ENCODE peak calls at places on chromosomes 11 and 22, in nine cellular contexts. One of them, this sample, is unnamed.

GRCh38 chr11:32939866-32940265 is 47.3 kb downstream of the QSER1 start:
- DNase-seq in astrocyte: no peak
- DNase-seq in gastrocnemius medialis: no peak
- DNase-seq in HepG2: no peak
- DNase-seq in cardiac muscle cell: no peak
- DNase-seq in PC-3: no peak
- DNase-seq in left ventricle myocardium inferior: no peak
- DNase-seq in Panc1: no peak
- DNase-seq in Peyer's patch: no peak
- DNase-seq in this sample: no peak

GRCh38 chr11:74311352-74311926 is at the start of gene P4HA3:
- DNase-seq in Peyer's patch: peak; percentile 86
- DNase-seq in astrocyte: no peak
- DNase-seq in HepG2: peak; percentile 13
- DNase-seq in gastrocnemius medialis: peak; percentile 27
- DNase-seq in left ventricle myocardium inferior: peak; percentile 69
- DNase-seq in Panc1: no peak
- DNase-seq in PC-3: peak; percentile 67
- DNase-seq in cardiac muscle cell: peak; percentile 71
- DNase-seq in this sample: no peak

GRCh38 chr22:45504703-45505341 is 2.1 kb downstream of the FBLN1 start:
- DNase-seq in left ventricle myocardium inferior: peak; percentile 73
- DNase-seq in Panc1: no peak
- DNase-seq in astrocyte: no peak
- DNase-seq in gastrocnemius medialis: no peak
- DNase-seq in HepG2: no peak
- DNase-seq in cardiac muscle cell: peak; percentile 81
- DNase-seq in PC-3: no peak
- DNase-seq in Peyer's patch: peak; percentile 46
- DNase-seq in this sample: no peak

GRCh38 chr11:114774599-114775365 is 96.5 kb downstream of the NXPE2 start:
- DNase-seq in astrocyte: peak; percentile 21
- DNase-seq in PC-3: peak; percentile 67
- DNase-seq in left ventricle myocardium inferior: no peak
- DNase-seq in gastrocnemius medialis: no peak
- DNase-seq in Panc1: no peak
- DNase-seq in Peyer's patch: no peak
- DNase-seq in HepG2: peak; percentile 51
- DNase-seq in cardiac muscle cell: peak; percentile 41
- DNase-seq in this sample: no peak

GRCh38 chr11:69277074-69277809 is 16.7 kb upstream of the MYEOV start:
- DNase-seq in astrocyte: no peak
- DNase-seq in gastrocnemius medialis: no peak
- DNase-seq in HepG2: no peak
- DNase-seq in cardiac muscle cell: no peak
- DNase-seq in Panc1: no peak
- DNase-seq in left ventricle myocardium inferior: no peak
- DNase-seq in PC-3: no peak
- DNase-seq in Peyer's patch: peak; percentile 54
- DNase-seq in this sample: no peak

GRCh38 chr11:45322891-45323597 is 36.9 kb upstream of the SYT13 start:
- DNase-seq in Peyer's patch: no peak
- DNase-seq in gastrocnemius medialis: no peak
- DNase-seq in cardiac muscle cell: no peak
- DNase-seq in PC-3: no peak
- DNase-seq in left ventricle myocardium inferior: no peak
- DNase-seq in Panc1: no peak
- DNase-seq in HepG2: no peak
- DNase-seq in astrocyte: no peak
- DNase-seq in this sample: no peak

GRCh38 chr22:37801946-37802309 is 5.8 kb upstream of the GCAT start:
- DNase-seq in PC-3: no peak
- DNase-seq in left ventricle myocardium inferior: no peak
- DNase-seq in astrocyte: no peak
- DNase-seq in cardiac muscle cell: no peak
- DNase-seq in gastrocnemius medialis: no peak
- DNase-seq in Panc1: no peak
- DNase-seq in HepG2: no peak
- DNase-seq in Peyer's patch: peak; percentile 63
- DNase-seq in this sample: no peak

GRCh38 chr11:37474889-37475288 is 876.9 kb upstream of the RAG2 start:
- DNase-seq in cardiac muscle cell: peak; percentile 7
- DNase-seq in Panc1: no peak
- DNase-seq in left ventricle myocardium inferior: no peak
- DNase-seq in PC-3: no peak
- DNase-seq in Peyer's patch: no peak
- DNase-seq in astrocyte: no peak
- DNase-seq in HepG2: no peak
- DNase-seq in gastrocnemius medialis: no peak
- DNase-seq in this sample: no peak

GRCh38 chr11:8408151-8408930 is 144.7 kb upstream of the LMO1 start:
- DNase-seq in cardiac muscle cell: no peak
- DNase-seq in Peyer's patch: no peak
- DNase-seq in PC-3: no peak
- DNase-seq in left ventricle myocardium inferior: no peak
- DNase-seq in gastrocnemius medialis: no peak
- DNase-seq in HepG2: no peak
- DNase-seq in Panc1: no peak
- DNase-seq in astrocyte: no peak
- DNase-seq in this sample: no peak

DNA sequence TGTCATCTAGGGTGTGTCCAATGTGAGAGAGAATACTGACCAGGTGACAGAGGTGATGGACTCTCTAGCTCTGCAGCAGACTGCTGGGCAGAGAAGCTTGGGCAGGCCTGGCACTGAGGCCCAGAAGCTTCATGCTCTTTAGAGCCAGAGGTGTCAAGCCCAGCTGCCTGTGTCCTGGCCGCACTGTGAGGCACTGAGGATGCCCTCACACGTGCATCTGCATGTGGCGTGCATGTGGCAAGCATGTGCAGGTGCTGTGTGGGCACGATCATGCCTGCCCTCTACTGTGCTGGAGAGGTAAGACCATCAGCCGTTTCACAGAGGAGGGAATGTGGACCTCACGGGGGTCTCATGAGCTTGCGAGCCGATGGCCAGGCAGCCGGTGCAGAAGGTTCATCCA is 15.8 kb upstream of the TXNRD2 start:
- DNase-seq in Peyer's patch: no peak
- DNase-seq in astrocyte: no peak
- DNase-seq in gastrocnemius medialis: no peak
- DNase-seq in cardiac muscle cell: no peak
- DNase-seq in HepG2: no peak
- DNase-seq in Panc1: no peak
- DNase-seq in PC-3: no peak
- DNase-seq in left ventricle myocardium inferior: peak; percentile 13
- DNase-seq in this sample: no peak
- H3K4me1 ChIP-seq in Peyer's patch: peaks cover 8% of the 10 kb centered on the region
- H3K4me1 ChIP-seq in astrocyte: peaks cover 17% of the 10 kb centered on the region
- H3K4me1 ChIP-seq in gastrocnemius medialis: peaks cover 10% of the 10 kb centered on the region
- H3K4me1 ChIP-seq in cardiac muscle cell: peaks cover 11% of the 10 kb centered on the region
- H3K4me1 ChIP-seq in HepG2: peaks cover 64% of the 10 kb centered on the region
- H3K4me1 ChIP-seq in Panc1: peaks cover 6% of the 10 kb centered on the region
- H3K4me1 ChIP-seq in PC-3: peaks cover 4% of the 10 kb centered on the region
- H3K4me1 ChIP-seq in left ventricle myocardium inferior: peaks cover 68% of the 10 kb centered on the region
- H3K4me1 ChIP-seq in this sample: peaks cover 6% of the 10 kb centered on the region

GRCh38 chr11:133560467-133560866 is 28.2 kb upstream of the OPCML start:
- DNase-seq in astrocyte: no peak
- DNase-seq in gastrocnemius medialis: no peak
- DNase-seq in left ventricle myocardium inferior: no peak
- DNase-seq in Panc1: no peak
- DNase-seq in Peyer's patch: no peak
- DNase-seq in PC-3: no peak
- DNase-seq in cardiac muscle cell: no peak
- DNase-seq in HepG2: no peak
- DNase-seq in this sample: no peak
- TF ChIP-seq CTCF in astrocyte: no peak
- TF ChIP-seq CTCF in gastrocnemius medialis: no peak
- TF ChIP-seq CTCF in left ventricle myocardium inferior: no peak
- TF ChIP-seq CTCF in Panc1: no peak
- TF ChIP-seq CTCF in Peyer's patch: no peak
- TF ChIP-seq CTCF in PC-3: no peak
- TF ChIP-seq CTCF in cardiac muscle cell: no peak
- TF ChIP-seq CTCF in HepG2: no peak
- TF ChIP-seq CTCF in this sample: no peak

GRCh38 chr11:120208777-120209176 is 2.1 kb upstream of the OAF start:
- DNase-seq in cardiac muscle cell: peak; percentile 65
- DNase-seq in gastrocnemius medialis: peak; percentile 41
- DNase-seq in Panc1: no peak
- DNase-seq in HepG2: peak; percentile 86
- DNase-seq in left ventricle myocardium inferior: no peak
- DNase-seq in PC-3: peak; percentile 79
- DNase-seq in astrocyte: peak; percentile 60
- DNase-seq in Peyer's patch: no peak
- DNase-seq in this sample: no peak
- H3K27me3 ChIP-seq in cardiac muscle cell: peaks cover 73% of the 10 kb centered on the region
- H3K27me3 ChIP-seq in gastrocnemius medialis: no peaks in the 10 kb centered on the region
- H3K27me3 ChIP-seq in Panc1: peaks cover 2% of the 10 kb centered on the region
- H3K27me3 ChIP-seq in HepG2: no peaks in the 10 kb centered on the region
- H3K27me3 ChIP-seq in left ventricle myocardium inferior: peaks cover 7% of the 10 kb centered on the region
- H3K27me3 ChIP-seq in PC-3: no peaks in the 10 kb centered on the region
- H3K27me3 ChIP-seq in astrocyte: no peaks in the 10 kb centered on the region
- H3K27me3 ChIP-seq in Peyer's patch: no peaks in the 10 kb centered on the region
- H3K27me3 ChIP-seq in this sample: no peaks in the 10 kb centered on the region

GRCh38 chr11:86803136-86803535 is 2.8 kb downstream of the PRSS23 start:
- DNase-seq in cardiac muscle cell: no peak
- DNase-seq in Panc1: no peak
- DNase-seq in Peyer's patch: no peak
- DNase-seq in PC-3: no peak
- DNase-seq in gastrocnemius medialis: no peak
- DNase-seq in left ventricle myocardium inferior: no peak
- DNase-seq in HepG2: no peak
- DNase-seq in astrocyte: no peak
- DNase-seq in this sample: no peak

GRCh38 chr11:86800956-86801264 is 568 bp downstream of the PRSS23 start:
- DNase-seq in cardiac muscle cell: no peak
- DNase-seq in astrocyte: no peak
- DNase-seq in Peyer's patch: no peak
- DNase-seq in HepG2: no peak
- DNase-seq in gastrocnemius medialis: no peak
- DNase-seq in Panc1: no peak
- DNase-seq in left ventricle myocardium inferior: no peak
- DNase-seq in PC-3: no peak
- DNase-seq in this sample: no peak

GRCh38 chr11:86802146-86802545 is 1.8 kb downstream of the PRSS23 start:
- DNase-seq in HepG2: no peak
- DNase-seq in cardiac muscle cell: no peak
- DNase-seq in PC-3: no peak
- DNase-seq in Panc1: no peak
- DNase-seq in Peyer's patch: no peak
- DNase-seq in astrocyte: no peak
- DNase-seq in gastrocnemius medialis: no peak
- DNase-seq in left ventricle myocardium inferior: no peak
- DNase-seq in this sample: no peak

GRCh38 chr11:86803641-86804040 is 3.3 kb downstream of the PRSS23 start:
- DNase-seq in Panc1: no peak
- DNase-seq in HepG2: no peak
- DNase-seq in cardiac muscle cell: no peak
- DNase-seq in left ventricle myocardium inferior: no peak
- DNase-seq in astrocyte: no peak
- DNase-seq in Peyer's patch: no peak
- DNase-seq in gastrocnemius medialis: no peak
- DNase-seq in PC-3: peak; percentile 46
- DNase-seq in this sample: no peak

DNA sequence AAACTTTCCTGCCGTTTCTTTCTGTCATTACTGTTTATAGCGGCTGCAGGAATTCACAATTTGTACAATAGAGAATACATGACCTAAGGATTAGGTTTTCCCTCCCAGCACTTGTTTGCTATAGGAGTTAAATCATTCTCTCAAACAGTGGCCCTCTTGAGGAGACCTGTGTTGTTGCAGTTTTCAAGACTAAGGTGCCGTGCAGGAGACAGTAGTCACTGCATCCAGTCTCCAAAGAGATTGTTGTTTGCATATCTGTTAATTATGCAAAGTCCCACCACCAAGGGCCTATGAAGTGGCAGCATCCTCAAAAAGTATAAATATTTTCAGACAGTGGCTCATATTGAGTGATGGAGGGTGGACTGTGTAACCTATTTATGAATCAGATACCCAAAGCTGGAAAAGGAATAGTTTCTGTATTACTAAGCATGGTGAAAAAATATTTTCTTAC is 2.3 kb downstream of the PRSS23 start:
- DNase-seq in Peyer's patch: no peak
- DNase-seq in astrocyte: peak; percentile 50
- DNase-seq in cardiac muscle cell: peak; percentile 65
- DNase-seq in gastrocnemius medialis: no peak
- DNase-seq in PC-3: peak; percentile 78
- DNase-seq in Panc1: no peak
- DNase-seq in HepG2: peak; percentile 40
- DNase-seq in left ventricle myocardium inferior: no peak
- DNase-seq in this sample: peak; percentile 84
- H3K4me1 ChIP-seq in Peyer's patch: no peaks in the 10 kb centered on the region
- H3K4me1 ChIP-seq in astrocyte: peaks cover 52% of the 10 kb centered on the region
- H3K4me1 ChIP-seq in cardiac muscle cell: peaks cover 31% of the 10 kb centered on the region
- H3K4me1 ChIP-seq in gastrocnemius medialis: peaks cover 5% of the 10 kb centered on the region
- H3K4me1 ChIP-seq in PC-3: peaks cover 50% of the 10 kb centered on the region
- H3K4me1 ChIP-seq in Panc1: peaks cover 64% of the 10 kb centered on the region
- H3K4me1 ChIP-seq in HepG2: peaks cover 6% of the 10 kb centered on the region
- H3K4me1 ChIP-seq in left ventricle myocardium inferior: peaks cover 38% of the 10 kb centered on the region
- H3K4me1 ChIP-seq in this sample: peaks cover 36% of the 10 kb centered on the region